ENCODE peak calls at places on chromosome 16, in six cellular contexts. G, U, C, E, O and F are unnamed samples.

GRCh38 chr16:17328971-17329370 is 141.8 kb downstream of the XYLT1 start:
- DNase-seq in G (peak; percentile 50), O (peak; percentile 70), U (peak; percentile 69), E (no peak), C (no peak), F (peak; percentile 60)

GRCh38 chr16:87498324-87499188 is 5.7 kb upstream of the ZCCHC14 start:
- DNase-seq in O (no peak), G (no peak), U (no peak), E (no peak), C (no peak), F (no peak)

GRCh38 chr16:9844361-9844760 is 337.9 kb downstream of the GRIN2A start:
- DNase-seq in G (no peak), C (peak; percentile 6), O (no peak), U (no peak), E (peak; percentile 89), F (no peak)

GRCh38 chr16:58658796-58659211 is 25.8 kb downstream of the SLC38A7 start:
- DNase-seq in C (no peak), E (no peak), O (no peak), G (no peak), U (no peak), F (no peak)

GRCh38 chr16:65660390-65660789 is 538.5 kb upstream of the CDH11 start:
- DNase-seq in C (no peak), O (no peak), E (no peak), U (no peak), G (no peak), F (no peak)

GRCh38 chr16:48616571-48616970 is 6.6 kb upstream of the N4BP1 start:
- DNase-seq in G (no peak), O (no peak), E (no peak), C (no peak), U (no peak), F (no peak)

GRCh38 chr16:27285676-27286196 is 17.2 kb upstream of the NSMCE1 start:
- DNase-seq in G (peak; percentile 52), O (no peak), E (no peak), U (peak; percentile 21), C (no peak), F (no peak)

GRCh38 chr16:68300736-68301459 is 9.8 kb downstream of the SLC7A6OS start:
- DNase-seq in U (no peak), E (no peak), G (no peak), O (no peak), C (no peak), F (no peak)

GRCh38 chr16:53849585-53849984 is 145.6 kb downstream of the FTO start:
- DNase-seq in G (no peak), U (no peak), O (no peak), C (no peak), E (no peak), F (no peak)

GRCh38 chr16:75044800-75045361 is 46.1 kb downstream of the ZNRF1 start:
- DNase-seq in G (no peak), C (peak; percentile 48), O (peak; percentile 14), U (peak; percentile 48), E (no peak), F (peak; percentile 78)

GRCh38 chr16:65097296-65097695 is 24.6 kb downstream of the CDH11 start:
- DNase-seq in C (no peak), E (peak; percentile 60), G (no peak), U (no peak), O (no peak), F (no peak)

GRCh38 chr16:68406458-68407041 is 41.8 kb downstream of the SMPD3 start:
- DNase-seq in O (peak; percentile 73), U (no peak), C (no peak), E (no peak), G (no peak), F (peak; percentile 74)

GRCh38 chr16:23909792-23910418 is 74.1 kb downstream of the PRKCB start:
- DNase-seq in U (no peak), O (no peak), G (no peak), C (no peak), E (no peak), F (no peak)

GRCh38 chr16:86427327-86427935 is 82.9 kb upstream of the FOXF1 start:
- DNase-seq in C (no peak), O (no peak), G (no peak), E (no peak), U (no peak), F (no peak)

GRCh38 chr16:28975158-28975603 is 603 bp downstream of the SPNS1 start:
- DNase-seq in G (no peak), C (no peak), U (no peak), O (no peak), E (no peak), F (no peak)

GRCh38 chr16:28977703-28978641 is 3.4 kb downstream of the SPNS1 start:
- DNase-seq in G (no peak), U (no peak), C (no peak), E (no peak), O (no peak), F (no peak)

GRCh38 chr16:28974007-28974436 is 556 bp upstream of the SPNS1 start:
- DNase-seq in U (peak; percentile 53), E (no peak), C (peak; percentile 73), G (peak; percentile 72), O (no peak), F (peak; percentile 25)

DNA sequence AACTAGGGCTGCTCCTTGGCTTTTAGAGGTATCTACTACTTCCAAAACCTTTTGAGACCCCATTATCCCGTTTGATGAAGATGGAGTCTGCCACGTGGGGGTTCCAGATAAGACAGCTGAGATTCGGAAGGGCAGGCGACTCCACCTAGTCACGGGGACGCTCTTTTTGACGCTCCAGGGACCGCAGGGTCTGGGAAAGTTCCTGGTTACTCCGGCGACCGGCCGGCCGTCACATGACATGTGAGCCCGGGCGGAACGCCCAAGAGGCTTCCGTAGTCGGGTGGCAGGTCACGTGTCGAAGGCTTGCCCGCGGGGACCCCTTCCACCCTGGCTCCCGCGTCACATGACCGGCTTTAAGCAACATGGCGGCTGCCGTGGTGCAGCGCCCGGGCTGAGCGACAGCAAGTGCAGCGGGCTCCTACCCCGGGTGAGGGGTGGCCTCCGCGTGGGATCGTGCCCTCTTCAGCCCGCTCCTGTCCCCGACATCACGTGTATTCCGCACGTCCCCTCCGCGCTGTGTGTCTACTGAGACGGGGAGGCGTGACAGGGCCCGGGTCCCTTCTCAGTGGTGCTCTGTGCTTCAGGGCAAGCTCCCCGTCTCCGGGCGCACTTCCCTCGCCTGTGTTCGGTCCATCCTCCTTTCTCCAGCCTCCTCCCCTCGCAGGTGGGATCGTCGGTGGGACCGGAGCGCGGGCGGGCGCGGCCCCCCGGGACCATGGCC is at the start of gene SPNS1:
- DNase-seq in C (peak; percentile 98), O (peak; percentile 97), G (peak; percentile 99), E (peak; percentile 99), U (peak; percentile 97), F (peak; percentile 99)
- TF ChIP-seq POLR2A in C (peak; percentile 69), O (peak; percentile 47), G (peak; percentile 42), E (no peak), U (peak; percentile 69), F (peak; percentile 41)

DNA sequence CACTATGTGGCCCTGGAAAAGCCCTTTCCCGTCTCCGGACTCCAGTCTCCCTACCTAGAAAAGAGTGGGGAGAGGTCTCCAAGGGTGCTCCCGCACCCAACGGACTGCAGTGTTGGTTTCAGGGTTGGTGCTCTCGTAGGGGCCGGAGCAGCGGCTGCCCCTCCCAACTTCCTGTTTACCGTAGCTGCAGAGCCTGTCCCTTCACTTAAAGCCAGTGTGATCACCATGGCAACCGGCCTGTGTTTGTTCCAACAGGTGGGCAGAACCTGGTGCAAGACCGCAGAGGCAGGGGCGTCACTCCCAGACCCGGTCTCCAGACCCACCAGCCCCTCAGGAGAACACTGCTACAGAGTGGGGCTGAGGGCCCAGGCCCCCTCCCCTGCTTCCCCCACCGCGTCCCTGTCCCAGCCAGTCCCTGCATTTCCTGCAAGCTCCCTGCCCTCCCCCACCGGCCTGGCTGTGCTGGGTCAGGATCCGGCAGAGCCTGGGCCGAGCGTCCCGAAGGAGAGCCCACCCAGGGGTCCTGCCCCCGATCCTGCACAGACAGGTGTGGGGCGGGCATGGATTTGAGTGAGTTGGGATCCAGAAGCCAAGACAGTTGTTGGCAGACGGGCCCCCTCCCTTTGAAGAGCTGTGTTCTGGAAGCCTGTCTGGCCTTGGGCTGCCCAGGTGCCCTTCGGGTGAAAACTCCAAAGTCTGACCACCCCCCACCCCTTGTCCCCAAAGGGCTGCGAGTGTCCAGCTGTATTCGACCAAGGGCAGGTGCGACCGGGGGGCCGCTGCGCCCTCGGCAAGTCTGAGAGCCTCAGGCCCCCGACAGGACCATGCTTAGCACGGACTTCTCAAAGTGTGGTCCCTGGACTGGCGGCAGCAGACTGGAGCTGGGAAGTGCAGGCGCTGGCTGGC is 1.5 kb upstream of the BAIAP3 start:
- DNase-seq in C (peak; percentile 82), G (peak; percentile 97), E (no peak), U (peak; percentile 61), O (peak; percentile 58), F (peak; percentile 59)
- TF ChIP-seq POLR2A in C (no peak), G (no peak), E (no peak), U (no peak), O (peak; percentile 22), F (no peak)

GRCh38 chr16:1218061-1218929 is 6.8 kb downstream of the TPSG1 start:
- DNase-seq in C (no peak), U (no peak), E (no peak), G (no peak), O (no peak), F (no peak)

GRCh38 chr16:1217526-1217925 is 7.5 kb downstream of the TPSG1 start:
- DNase-seq in C (no peak), G (no peak), E (no peak), O (no peak), U (no peak), F (no peak)

GRCh38 chr16:1220098-1220728 is 4.9 kb downstream of the TPSG1 start:
- DNase-seq in C (no peak), G (no peak), O (no peak), U (no peak), E (no peak), F (no peak)

GRCh38 chr16:1220841-1221627 is 4.0 kb downstream of the TPSG1 start:
- DNase-seq in C (no peak), U (no peak), O (no peak), E (no peak), G (no peak), F (no peak)

DNA sequence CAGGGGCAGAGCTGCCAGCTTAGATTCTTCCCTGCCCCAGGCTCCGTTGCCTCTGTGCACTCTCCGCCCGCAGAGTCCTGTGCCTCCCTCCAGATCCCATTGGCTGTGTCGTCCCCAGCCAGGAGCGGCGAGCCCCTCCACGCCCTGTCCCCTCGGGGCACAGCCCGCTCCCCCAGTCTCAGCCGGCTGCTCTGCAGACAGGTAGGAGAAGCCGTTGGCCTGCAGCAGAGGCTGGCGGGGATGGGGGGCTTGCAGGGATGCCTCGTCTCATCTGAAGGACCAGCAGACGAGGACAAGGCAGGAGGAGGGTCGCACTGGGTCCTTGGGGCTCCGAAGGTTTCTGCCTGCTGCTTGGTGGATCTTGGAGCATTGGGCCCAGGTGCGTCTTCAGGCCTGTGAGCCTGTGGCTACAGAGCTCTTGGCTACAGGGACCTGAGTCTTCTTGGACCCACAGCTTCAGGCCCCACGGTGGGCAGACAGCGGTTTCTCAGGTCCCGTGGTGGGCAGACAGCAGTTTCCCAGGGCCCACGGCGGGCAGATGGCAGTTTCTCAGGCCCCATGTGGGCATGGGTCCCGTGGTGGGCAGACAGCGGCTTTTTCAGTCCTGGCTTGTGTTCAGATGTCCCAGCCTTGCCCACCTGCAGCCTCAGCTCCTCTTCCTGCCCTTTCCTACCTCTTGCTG is 6.0 kb downstream of the TPSG1 start:
- DNase-seq in G (no peak), E (no peak), O (no peak), U (no peak), C (no peak), F (no peak)
- TF ChIP-seq POLR2A in G (no peak), E (no peak), O (no peak), U (no peak), C (no peak), F (no peak)

DNA sequence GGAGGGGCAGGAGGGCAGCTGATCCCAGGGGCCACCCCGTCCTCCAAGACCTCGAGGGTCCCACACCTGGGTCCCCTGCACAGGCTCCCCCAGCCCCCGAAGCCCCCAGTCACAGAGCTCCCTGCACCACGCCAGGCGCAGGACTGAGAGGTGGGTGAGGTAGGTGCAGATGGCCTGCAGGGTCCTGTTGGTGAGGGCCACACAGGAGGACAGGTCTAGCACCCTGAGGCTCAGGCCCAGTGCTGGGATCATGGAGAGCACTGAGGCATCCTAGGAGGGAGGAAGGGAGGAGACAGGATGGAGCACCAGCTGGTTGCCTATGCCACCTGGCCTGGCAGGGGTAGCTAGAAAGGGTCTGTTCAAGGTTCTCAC is 9.6 kb downstream of the ELMO3 start:
- DNase-seq in C (no peak), O (no peak), U (no peak), E (no peak), G (no peak), F (no peak)
- TF ChIP-seq POLR2A in C (no peak), O (no peak), U (no peak), E (no peak), G (no peak), F (no peak)